ENCODE peak calls at places on chromosomes 11 and 22, in five cellular contexts. One of them, this sample, is unnamed.

GRCh38 chr11:48036466-48036865 is 56.1 kb downstream of the PTPRJ start:
- DNase-seq in CD8-positive, alpha-beta T cell: no peak
- DNase-seq in AG10803: peak
- DNase-seq in uterus: no peak
- DNase-seq in gastrocnemius medialis: no peak
- DNase-seq in this sample: no peak

GRCh38 chr11:68093565-68093964 is 27.6 kb downstream of the CHKA start:
- DNase-seq in uterus: no peak
- DNase-seq in CD8-positive, alpha-beta T cell: no peak
- DNase-seq in AG10803: no peak
- DNase-seq in gastrocnemius medialis: no peak
- DNase-seq in this sample: no peak

GRCh38 chr11:104738918-104739317 is 159.3 kb downstream of the CASP12 start:
- DNase-seq in AG10803: no peak
- DNase-seq in uterus: no peak
- DNase-seq in gastrocnemius medialis: no peak
- DNase-seq in CD8-positive, alpha-beta T cell: no peak
- DNase-seq in this sample: no peak

GRCh38 chr11:93591247-93591898 is 48.2 kb upstream of the SMCO4 start:
- DNase-seq in AG10803: peak
- DNase-seq in uterus: no peak
- DNase-seq in gastrocnemius medialis: no peak
- DNase-seq in CD8-positive, alpha-beta T cell: no peak
- DNase-seq in this sample: no peak

GRCh38 chr11:72569966-72570892 is 104.0 kb downstream of the PDE2A start:
- DNase-seq in CD8-positive, alpha-beta T cell: no peak
- DNase-seq in gastrocnemius medialis: no peak
- DNase-seq in AG10803: peak
- DNase-seq in uterus: no peak
- DNase-seq in this sample: no peak

GRCh38 chr11:65912840-65913239 is 6.0 kb downstream of the C11orf68 start:
- DNase-seq in CD8-positive, alpha-beta T cell: no peak
- DNase-seq in gastrocnemius medialis: no peak
- DNase-seq in uterus: no peak
- DNase-seq in AG10803: peak
- DNase-seq in this sample: no peak

GRCh38 chr22:44811141-44811540 is 58.8 kb downstream of the ARHGAP8 start:
- DNase-seq in gastrocnemius medialis: no peak
- DNase-seq in AG10803: no peak
- DNase-seq in CD8-positive, alpha-beta T cell: no peak
- DNase-seq in uterus: no peak
- DNase-seq in this sample: no peak

GRCh38 chr11:35567737-35568465 is 42.5 kb upstream of the PAMR1 start:
- DNase-seq in gastrocnemius medialis: no peak
- DNase-seq in uterus: no peak
- DNase-seq in AG10803: peak
- DNase-seq in CD8-positive, alpha-beta T cell: no peak
- DNase-seq in this sample: no peak

GRCh38 chr11:116540645-116541044 is 232.1 kb downstream of the BUD13 start:
- DNase-seq in uterus: no peak
- DNase-seq in AG10803: no peak
- DNase-seq in CD8-positive, alpha-beta T cell: no peak
- DNase-seq in gastrocnemius medialis: no peak
- DNase-seq in this sample: no peak

GRCh38 chr11:81674211-81674610 is 1059.5 kb downstream of the FAM181B start:
- DNase-seq in CD8-positive, alpha-beta T cell: no peak
- DNase-seq in uterus: no peak
- DNase-seq in AG10803: no peak
- DNase-seq in gastrocnemius medialis: no peak
- DNase-seq in this sample: no peak

GRCh38 chr11:29578806-29579205 is 438.0 kb downstream of the KCNA4 start:
- DNase-seq in gastrocnemius medialis: no peak
- DNase-seq in AG10803: no peak
- DNase-seq in CD8-positive, alpha-beta T cell: no peak
- DNase-seq in uterus: no peak
- DNase-seq in this sample: no peak

GRCh38 chr22:40729284-40729683 is 50.0 kb downstream of the MCHR1 start:
- DNase-seq in AG10803: no peak
- DNase-seq in uterus: no peak
- DNase-seq in CD8-positive, alpha-beta T cell: no peak
- DNase-seq in gastrocnemius medialis: no peak
- DNase-seq in this sample: no peak

GRCh38 chr11:62012451-62013265 is 45.2 kb upstream of the FTH1 start:
- DNase-seq in uterus: no peak
- DNase-seq in CD8-positive, alpha-beta T cell: no peak
- DNase-seq in AG10803: peak
- DNase-seq in gastrocnemius medialis: no peak
- DNase-seq in this sample: no peak

GRCh38 chr11:9601041-9601875 is 27.8 kb downstream of the WEE1 start:
- DNase-seq in CD8-positive, alpha-beta T cell: peak
- DNase-seq in uterus: no peak
- DNase-seq in AG10803: peak
- DNase-seq in gastrocnemius medialis: no peak
- DNase-seq in this sample: no peak

GRCh38 chr11:31995525-31996123 is 95.2 kb upstream of the RCN1 start:
- DNase-seq in CD8-positive, alpha-beta T cell: peak
- DNase-seq in gastrocnemius medialis: no peak
- DNase-seq in AG10803: peak
- DNase-seq in uterus: no peak
- DNase-seq in this sample: no peak

GRCh38 chr11:459511-460220 is 9.6 kb downstream of the PTDSS2 start:
- DNase-seq in CD8-positive, alpha-beta T cell: no peak
- DNase-seq in gastrocnemius medialis: no peak
- DNase-seq in AG10803: no peak
- DNase-seq in uterus: no peak
- DNase-seq in this sample: no peak

DNA sequence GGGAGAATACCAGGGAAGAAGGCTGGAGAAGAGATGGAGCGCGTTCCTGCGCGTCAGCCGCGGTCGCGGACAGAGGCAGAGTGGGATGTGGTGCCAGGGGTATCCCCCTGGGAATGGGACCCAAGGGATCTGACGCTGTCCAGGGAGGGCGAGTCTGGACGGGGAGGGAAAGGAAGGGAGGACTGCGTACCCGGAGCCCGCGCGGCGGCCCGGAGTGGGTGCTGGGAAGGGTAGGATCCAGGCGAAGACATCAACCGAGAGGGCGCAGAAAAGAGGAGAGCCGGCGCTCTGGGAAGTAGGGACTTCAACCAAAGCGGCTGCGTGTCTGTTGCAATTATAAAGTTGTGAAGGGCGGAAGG is 744 bp downstream of the C11orf87 start:
- DNase-seq in uterus: no peak
- DNase-seq in CD8-positive, alpha-beta T cell: no peak
- DNase-seq in AG10803: peak
- DNase-seq in gastrocnemius medialis: no peak
- DNase-seq in this sample: no peak
- H3K4me3 ChIP-seq in uterus: no peak
- H3K4me3 ChIP-seq in CD8-positive, alpha-beta T cell: no peak
- H3K4me3 ChIP-seq in AG10803: peak
- H3K4me3 ChIP-seq in gastrocnemius medialis: peak
- H3K4me3 ChIP-seq in this sample: peak

GRCh38 chr11:12287009-12287373 is 90.4 kb upstream of the PARVA start:
- DNase-seq in uterus: peak
- DNase-seq in CD8-positive, alpha-beta T cell: no peak
- DNase-seq in gastrocnemius medialis: no peak
- DNase-seq in AG10803: peak
- DNase-seq in this sample: no peak
- H3K4me3 ChIP-seq in uterus: no peak
- H3K4me3 ChIP-seq in CD8-positive, alpha-beta T cell: no peak
- H3K4me3 ChIP-seq in gastrocnemius medialis: no peak
- H3K4me3 ChIP-seq in AG10803: peak
- H3K4me3 ChIP-seq in this sample: no peak

GRCh38 chr11:121721448-121721847 is 268.7 kb upstream of the SORL1-AS1 start:
- DNase-seq in gastrocnemius medialis: no peak
- DNase-seq in AG10803: no peak
- DNase-seq in uterus: no peak
- DNase-seq in CD8-positive, alpha-beta T cell: no peak
- DNase-seq in this sample: no peak

GRCh38 chr11:121722431-121723256 is 269.9 kb upstream of the SORL1-AS1 start:
- DNase-seq in AG10803: peak
- DNase-seq in uterus: peak
- DNase-seq in CD8-positive, alpha-beta T cell: no peak
- DNase-seq in gastrocnemius medialis: peak
- DNase-seq in this sample: peak

GRCh38 chr11:121721961-121722360 is 269.2 kb upstream of the SORL1-AS1 start:
- DNase-seq in AG10803: no peak
- DNase-seq in CD8-positive, alpha-beta T cell: no peak
- DNase-seq in gastrocnemius medialis: no peak
- DNase-seq in uterus: no peak
- DNase-seq in this sample: no peak

GRCh38 chr11:121727942-121728341 is 275.2 kb upstream of the SORL1-AS1 start:
- DNase-seq in AG10803: no peak
- DNase-seq in uterus: no peak
- DNase-seq in gastrocnemius medialis: no peak
- DNase-seq in CD8-positive, alpha-beta T cell: no peak
- DNase-seq in this sample: no peak

GRCh38 chr11:121723261-121723741 is 270.5 kb upstream of the SORL1-AS1 start:
- DNase-seq in gastrocnemius medialis: no peak
- DNase-seq in CD8-positive, alpha-beta T cell: no peak
- DNase-seq in AG10803: peak
- DNase-seq in uterus: peak
- DNase-seq in this sample: no peak
- H3K4me3 ChIP-seq in gastrocnemius medialis: peak
- H3K4me3 ChIP-seq in CD8-positive, alpha-beta T cell: no peak
- H3K4me3 ChIP-seq in AG10803: peak
- H3K4me3 ChIP-seq in uterus: peak
- H3K4me3 ChIP-seq in this sample: peak

GRCh38 chr22:49972163-49973017 is 11.8 kb downstream of the PIM3 start:
- DNase-seq in CD8-positive, alpha-beta T cell: no peak
- DNase-seq in AG10803: no peak
- DNase-seq in uterus: peak
- DNase-seq in gastrocnemius medialis: no peak
- DNase-seq in this sample: no peak
- H3K4me3 ChIP-seq in CD8-positive, alpha-beta T cell: no peak
- H3K4me3 ChIP-seq in AG10803: no peak
- H3K4me3 ChIP-seq in uterus: no peak
- H3K4me3 ChIP-seq in gastrocnemius medialis: peak
- H3K4me3 ChIP-seq in this sample: no peak

GRCh38 chr22:38456841-38457699 is 2.1 kb upstream of the KCNJ4 start:
- DNase-seq in uterus: no peak
- DNase-seq in CD8-positive, alpha-beta T cell: no peak
- DNase-seq in gastrocnemius medialis: no peak
- DNase-seq in AG10803: no peak
- DNase-seq in this sample: no peak

GRCh38 chr22:38462960-38463784 is 4.7 kb upstream of the KDELR3 start:
- DNase-seq in AG10803: no peak
- DNase-seq in gastrocnemius medialis: no peak
- DNase-seq in CD8-positive, alpha-beta T cell: no peak
- DNase-seq in uterus: no peak
- DNase-seq in this sample: no peak

GRCh38 chr22:38460367-38460952 is 5.5 kb upstream of the KCNJ4 start:
- DNase-seq in uterus: no peak
- DNase-seq in CD8-positive, alpha-beta T cell: no peak
- DNase-seq in AG10803: no peak
- DNase-seq in gastrocnemius medialis: no peak
- DNase-seq in this sample: no peak

GRCh38 chr22:38461414-38462081 is 6.3 kb upstream of the KDELR3 start:
- DNase-seq in uterus: peak
- DNase-seq in AG10803: peak
- DNase-seq in CD8-positive, alpha-beta T cell: peak
- DNase-seq in gastrocnemius medialis: peak
- DNase-seq in this sample: peak

DNA sequence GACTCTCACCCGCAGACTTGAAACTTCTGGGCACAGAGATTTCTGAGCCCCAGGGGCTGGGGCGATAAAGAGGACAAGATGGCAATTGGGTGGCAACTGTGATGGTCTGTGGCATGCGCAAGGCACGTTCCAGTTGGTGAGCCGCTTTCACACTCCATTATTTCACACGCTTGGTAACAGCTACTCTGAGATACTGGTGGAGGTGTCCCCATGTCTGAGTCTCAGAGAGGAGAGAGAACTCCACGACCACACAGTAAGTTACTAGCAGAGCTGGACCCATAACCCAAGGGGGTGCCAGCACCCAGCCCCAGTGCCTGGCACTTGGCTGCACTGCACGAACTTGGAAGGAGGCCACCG is 6.0 kb upstream of the KCNJ4 start:
- DNase-seq in CD8-positive, alpha-beta T cell: no peak
- DNase-seq in AG10803: no peak
- DNase-seq in uterus: no peak
- DNase-seq in gastrocnemius medialis: no peak
- DNase-seq in this sample: no peak
- H3K4me3 ChIP-seq in CD8-positive, alpha-beta T cell: no peak
- H3K4me3 ChIP-seq in AG10803: no peak
- H3K4me3 ChIP-seq in uterus: no peak
- H3K4me3 ChIP-seq in gastrocnemius medialis: no peak
- H3K4me3 ChIP-seq in this sample: no peak

This sample was measured in iPS DF 6.9.